ENCODE peak calls at places on chromosomes 1 and 21, in four cellular contexts. One of them, this sample, is unnamed. For H3K4me1, the result is how much of the 10 kb centered on the place peaks cover.

GRCh38 chr1:86695400-86695799 is 9.0 kb upstream of the SH3GLB1 start:
- ATAC-seq in GM12878: no peak
- ATAC-seq in upper lobe of left lung: no peak
- ATAC-seq in HepG2: no peak
- ATAC-seq in this sample: no peak

GRCh38 chr1:65027699-65028358 is 61.5 kb upstream of the JAK1 start:
- ATAC-seq in HepG2: no peak
- ATAC-seq in GM12878: no peak
- ATAC-seq in upper lobe of left lung: peak
- ATAC-seq in this sample: peak

GRCh38 chr1:109527098-109527811 is 12.4 kb upstream of the GPR61 start:
- ATAC-seq in upper lobe of left lung: no peak
- ATAC-seq in GM12878: peak
- ATAC-seq in HepG2: no peak
- ATAC-seq in this sample: no peak

GRCh38 chr1:54849219-54850081 is 37.5 kb downstream of the DHCR24 start:
- ATAC-seq in HepG2: no peak
- ATAC-seq in upper lobe of left lung: no peak
- ATAC-seq in GM12878: no peak
- ATAC-seq in this sample: no peak

GRCh38 chr21:42214081-42214750 is 4.7 kb upstream of the ABCG1 start:
- ATAC-seq in upper lobe of left lung: no peak
- ATAC-seq in HepG2: no peak
- ATAC-seq in GM12878: no peak
- ATAC-seq in this sample: no peak

GRCh38 chr1:206713070-206713469 is 28.4 kb downstream of the MAPKAPK2 start:
- ATAC-seq in GM12878: peak
- ATAC-seq in upper lobe of left lung: no peak
- ATAC-seq in HepG2: no peak
- ATAC-seq in this sample: no peak

GRCh38 chr1:147794570-147794969 is 34.2 kb upstream of the GJA5 start:
- ATAC-seq in GM12878: no peak
- ATAC-seq in upper lobe of left lung: no peak
- ATAC-seq in HepG2: no peak
- ATAC-seq in this sample: no peak

GRCh38 chr1:169570172-169570574 is 16.1 kb downstream of the F5 start:
- ATAC-seq in GM12878: peak
- ATAC-seq in HepG2: peak
- ATAC-seq in upper lobe of left lung: no peak
- ATAC-seq in this sample: no peak

GRCh38 chr1:94351441-94351840 is 66.7 kb upstream of the ABCD3 start:
- ATAC-seq in GM12878: no peak
- ATAC-seq in HepG2: no peak
- ATAC-seq in upper lobe of left lung: no peak
- ATAC-seq in this sample: no peak

GRCh38 chr1:160416369-160416768 is 16.0 kb downstream of the VANGL2 start:
- ATAC-seq in upper lobe of left lung: no peak
- ATAC-seq in GM12878: peak
- ATAC-seq in HepG2: peak
- ATAC-seq in this sample: no peak

GRCh38 chr1:28156821-28157220 is 19.7 kb downstream of the PTAFR start:
- ATAC-seq in upper lobe of left lung: peak
- ATAC-seq in HepG2: no peak
- ATAC-seq in GM12878: no peak
- ATAC-seq in this sample: no peak

GRCh38 chr1:56920551-56920950 is 45.3 kb downstream of the C8B start:
- ATAC-seq in GM12878: no peak
- ATAC-seq in upper lobe of left lung: no peak
- ATAC-seq in HepG2: no peak
- ATAC-seq in this sample: no peak

GRCh38 chr1:50369830-50370229 is 53.4 kb downstream of the DMRTA2 start:
- ATAC-seq in GM12878: no peak
- ATAC-seq in upper lobe of left lung: no peak
- ATAC-seq in HepG2: peak
- ATAC-seq in this sample: no peak

GRCh38 chr1:36365310-36365895 is 20.3 kb downstream of the STK40 start:
- ATAC-seq in upper lobe of left lung: no peak
- ATAC-seq in GM12878: peak
- ATAC-seq in HepG2: no peak
- ATAC-seq in this sample: peak

GRCh38 chr1:97942161-97943123 is 21.6 kb upstream of the DPYD start:
- ATAC-seq in HepG2: no peak
- ATAC-seq in GM12878: peak
- ATAC-seq in upper lobe of left lung: no peak
- ATAC-seq in this sample: no peak

GRCh38 chr21:29499734-29500343 is 201.1 kb downstream of the BACH1 start:
- ATAC-seq in GM12878: peak
- ATAC-seq in upper lobe of left lung: no peak
- ATAC-seq in HepG2: peak
- ATAC-seq in this sample: no peak

GRCh38 chr1:115879977-115880376 is 39.1 kb upstream of the NHLH2 start:
- ATAC-seq in upper lobe of left lung: no peak
- ATAC-seq in HepG2: no peak
- ATAC-seq in GM12878: no peak
- ATAC-seq in this sample: no peak

GRCh38 chr21:37489553-37489952 is 123.0 kb downstream of the DYRK1A start:
- ATAC-seq in HepG2: no peak
- ATAC-seq in upper lobe of left lung: no peak
- ATAC-seq in GM12878: no peak
- ATAC-seq in this sample: no peak

GRCh38 chr1:203888807-203889251 is 27.4 kb downstream of the SNRPE start:
- ATAC-seq in GM12878: no peak
- ATAC-seq in HepG2: no peak
- ATAC-seq in upper lobe of left lung: no peak
- ATAC-seq in this sample: no peak

GRCh38 chr1:20266642-20267041 is 24.0 kb upstream of the VWA5B1 start:
- ATAC-seq in GM12878: no peak
- ATAC-seq in HepG2: no peak
- ATAC-seq in upper lobe of left lung: no peak
- ATAC-seq in this sample: no peak

GRCh38 chr1:230108580-230108979 is 41.5 kb downstream of the GALNT2 start:
- ATAC-seq in GM12878: no peak
- ATAC-seq in HepG2: no peak
- ATAC-seq in upper lobe of left lung: no peak
- ATAC-seq in this sample: no peak
- H3K4me1 ChIP-seq in GM12878: half or more
- H3K4me1 ChIP-seq in HepG2: half or more
- H3K4me1 ChIP-seq in upper lobe of left lung: half or more
- H3K4me1 ChIP-seq in this sample: under half

GRCh38 chr1:7401814-7402547 is 369.1 kb upstream of the VAMP3 start:
- ATAC-seq in GM12878: no peak
- ATAC-seq in upper lobe of left lung: peak
- ATAC-seq in HepG2: no peak
- ATAC-seq in this sample: peak
- TF ChIP-seq EP300 in GM12878: no peak
- TF ChIP-seq EP300 in upper lobe of left lung: no peak
- TF ChIP-seq EP300 in HepG2: no peak
- TF ChIP-seq EP300 in this sample: no peak

DNA sequence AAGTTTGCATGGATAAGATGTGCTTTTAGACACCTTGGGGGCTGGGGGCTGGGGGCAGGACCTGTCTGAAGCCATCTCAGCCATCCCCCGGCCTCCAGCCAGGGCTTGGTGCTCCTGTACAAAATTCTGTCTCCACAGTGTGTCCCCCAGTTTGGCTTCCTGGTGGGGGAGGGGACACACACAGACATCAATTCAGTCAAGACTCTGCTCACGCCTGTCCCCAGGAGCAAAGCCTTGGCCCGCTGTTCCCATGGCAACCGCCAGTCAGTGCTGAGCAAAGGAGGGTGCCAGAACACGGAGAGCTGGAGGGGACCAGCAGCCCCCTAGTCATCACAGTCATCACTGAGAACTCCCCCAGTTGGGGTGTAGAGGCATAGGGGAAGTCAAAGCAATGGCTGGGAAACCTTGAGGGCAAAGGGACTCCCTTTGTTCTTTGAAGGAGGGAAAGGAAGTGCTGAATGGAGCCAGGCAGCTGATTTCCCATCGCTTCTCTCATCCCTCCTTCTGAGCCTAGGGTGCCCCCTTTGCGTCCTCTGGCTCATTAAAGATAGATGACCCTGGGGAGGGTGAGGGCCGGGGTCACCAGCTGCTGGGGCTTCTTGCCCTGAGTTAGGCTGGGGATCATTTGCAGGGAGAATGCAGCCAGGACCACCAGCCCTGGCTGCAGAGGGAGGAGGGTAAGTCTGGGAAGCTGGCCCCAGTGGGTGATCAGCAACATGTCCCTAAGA is 134.9 kb upstream of the IPO9 start:
- ATAC-seq in GM12878: no peak
- ATAC-seq in HepG2: no peak
- ATAC-seq in upper lobe of left lung: no peak
- ATAC-seq in this sample: no peak
- TF ChIP-seq POLR2AphosphoS5 in GM12878: no peak
- TF ChIP-seq POLR2AphosphoS5 in HepG2: no peak
- TF ChIP-seq POLR2AphosphoS5 in upper lobe of left lung: no peak
- TF ChIP-seq POLR2AphosphoS5 in this sample: no peak

GRCh38 chr1:26785611-26786436 is 1.9 kb upstream of the PIGV start:
- ATAC-seq in upper lobe of left lung: no peak
- ATAC-seq in HepG2: no peak
- ATAC-seq in GM12878: no peak
- ATAC-seq in this sample: no peak
- H3K4me1 ChIP-seq in upper lobe of left lung: half or more
- H3K4me1 ChIP-seq in HepG2: half or more
- H3K4me1 ChIP-seq in GM12878: under half
- H3K4me1 ChIP-seq in this sample: under half

DNA sequence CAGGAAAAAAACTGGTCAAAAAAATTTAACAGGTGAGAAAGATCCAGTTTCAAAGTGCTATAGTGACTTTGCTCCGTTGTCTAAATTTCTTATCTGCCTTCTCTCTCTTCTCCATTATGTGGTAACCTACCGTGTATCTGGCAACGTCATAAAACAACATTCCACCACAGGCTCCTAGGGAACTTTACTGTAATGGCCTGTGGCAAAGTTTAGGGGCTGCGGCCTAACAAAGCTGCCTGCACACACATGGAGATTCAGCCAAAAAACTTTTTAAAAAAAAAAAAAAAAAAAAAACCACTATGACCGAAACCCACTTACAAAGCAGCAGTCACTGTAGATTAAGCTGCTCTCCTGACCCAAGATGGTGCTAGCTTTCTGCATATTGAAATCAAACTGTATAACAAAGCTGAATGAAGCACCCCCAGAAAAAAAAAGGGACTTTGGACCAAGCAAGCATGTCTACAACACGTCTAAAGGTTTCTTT is 202.6 kb downstream of the SLC45A1 start:
- ATAC-seq in GM12878: no peak
- ATAC-seq in upper lobe of left lung: no peak
- ATAC-seq in HepG2: no peak
- ATAC-seq in this sample: no peak
- TF ChIP-seq EP300 in GM12878: no peak
- TF ChIP-seq EP300 in upper lobe of left lung: no peak
- TF ChIP-seq EP300 in HepG2: no peak
- TF ChIP-seq EP300 in this sample: no peak

DNA sequence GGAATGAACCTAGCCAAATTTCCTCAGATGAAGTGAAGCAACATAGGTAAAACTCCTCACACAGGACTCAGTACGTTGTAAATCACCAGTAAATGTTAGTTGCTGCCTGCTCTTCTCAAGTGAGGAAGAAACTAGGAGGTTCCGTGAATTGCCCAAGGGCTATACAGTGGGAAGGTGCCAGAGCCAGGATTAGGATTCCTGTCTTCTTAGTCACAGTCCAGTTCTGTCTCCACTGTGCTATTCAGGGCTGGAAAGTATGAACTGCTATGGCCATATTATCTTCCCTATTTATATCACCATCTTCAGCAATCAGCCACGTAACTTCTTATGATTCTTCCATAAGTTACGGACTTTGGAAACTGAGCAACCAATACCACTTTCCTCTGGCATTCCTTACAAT is 271.7 kb upstream of the SGIP1 start:
- ATAC-seq in upper lobe of left lung: no peak
- ATAC-seq in GM12878: no peak
- ATAC-seq in HepG2: no peak
- ATAC-seq in this sample: no peak
- TF ChIP-seq POLR2AphosphoS5 in upper lobe of left lung: no peak
- TF ChIP-seq POLR2AphosphoS5 in GM12878: no peak
- TF ChIP-seq POLR2AphosphoS5 in HepG2: no peak
- TF ChIP-seq POLR2AphosphoS5 in this sample: no peak